ENCODE peak calls at places on chromosome X, in nine cellular contexts. W is tibial nerve, K is suprapubic skin, H is upper lobe of left lung, O is transverse colon, B is body of pancreas, E is endothelial cell of umbilical vein, L is H1, T is testis. G is an unnamed sample.

GRCh38 chrX:41538707-41539106 is 91.6 kb downstream of the NYX start:
- DNase-seq in W (no peak), K (no peak), H (no peak), O (no peak), B (no peak), E (no peak), L (no peak), T (no peak), G (no peak)

GRCh38 chrX:53249387-53250042 is 24.5 kb upstream of the KDM5C start:
- DNase-seq in W (no peak), K (no peak), H (no peak), O (no peak), B (no peak), E (no peak), L (no peak), T (no peak), G (no peak)

GRCh38 chrX:110795645-110796510 is at the start of gene CHRDL1:
- DNase-seq in W (peak), K (peak), H (peak), O (peak), B (peak), E (no peak), L (peak), T (peak), G (no peak)

GRCh38 chrX:133681416-133681815 is 266.1 kb upstream of the GPC4 start:
- DNase-seq in W (no peak), K (no peak), H (no peak), O (no peak), B (no peak), E (no peak), L (no peak), T (no peak), G (no peak)

GRCh38 chrX:129651756-129652564 is 2.8 kb downstream of the APLN start:
- DNase-seq in W (no peak), K (no peak), H (no peak), O (no peak), B (no peak), E (no peak), L (no peak), T (no peak), G (no peak)

GRCh38 chrX:68658530-68658929 is 11.1 kb downstream of the STARD8 start:
- DNase-seq in W (no peak), K (no peak), H (no peak), O (no peak), B (no peak), E (no peak), L (no peak), T (peak), G (no peak)

GRCh38 chrX:31480696-31481095 is 408.9 kb upstream of the FTHL17 start:
- DNase-seq in W (no peak), K (no peak), H (no peak), O (no peak), B (no peak), E (no peak), L (no peak), T (no peak), G (no peak)

GRCh38 chrX:55006827-55007621 is 6.9 kb downstream of the APEX2 start:
- DNase-seq in W (no peak), K (no peak), H (peak), O (no peak), B (no peak), E (no peak), L (no peak), T (no peak), G (no peak)

GRCh38 chrX:43974736-43975135 is 1.5 kb upstream of the NDP start:
- DNase-seq in W (no peak), K (no peak), H (no peak), O (no peak), B (no peak), E (no peak), L (no peak), T (no peak), G (no peak)

GRCh38 chrX:42941671-42942070 is 163.7 kb upstream of the PPP1R2C start:
- DNase-seq in W (no peak), K (no peak), H (no peak), O (no peak), B (no peak), E (no peak), L (no peak), T (no peak), G (no peak)
- H3K4me3 ChIP-seq in W (no peak), K (no peak), H (no peak), O (no peak), B (no peak), E (no peak), L (no peak), T (no peak), G (no peak)

GRCh38 chrX:150902434-150903109 is 4.1 kb upstream of the CD99L2 start:
- DNase-seq in W (no peak), K (no peak), H (no peak), O (no peak), B (no peak), E (no peak), L (peak), T (no peak), G (no peak)

GRCh38 chrX:150897371-150898319 is 823 bp downstream of the CD99L2 start:
- DNase-seq in W (no peak), K (no peak), H (no peak), O (peak), B (peak), E (peak), L (peak), T (peak), G (no peak)

GRCh38 chrX:150896632-150897031 is 1.8 kb downstream of the CD99L2 start:
- DNase-seq in W (no peak), K (no peak), H (no peak), O (no peak), B (no peak), E (no peak), L (no peak), T (no peak), G (no peak)

GRCh38 chrX:150898343-150899190 is at the start of gene CD99L2:
- DNase-seq in W (peak), K (peak), H (peak), O (peak), B (peak), E (peak), L (peak), T (peak), G (peak)

DNA sequence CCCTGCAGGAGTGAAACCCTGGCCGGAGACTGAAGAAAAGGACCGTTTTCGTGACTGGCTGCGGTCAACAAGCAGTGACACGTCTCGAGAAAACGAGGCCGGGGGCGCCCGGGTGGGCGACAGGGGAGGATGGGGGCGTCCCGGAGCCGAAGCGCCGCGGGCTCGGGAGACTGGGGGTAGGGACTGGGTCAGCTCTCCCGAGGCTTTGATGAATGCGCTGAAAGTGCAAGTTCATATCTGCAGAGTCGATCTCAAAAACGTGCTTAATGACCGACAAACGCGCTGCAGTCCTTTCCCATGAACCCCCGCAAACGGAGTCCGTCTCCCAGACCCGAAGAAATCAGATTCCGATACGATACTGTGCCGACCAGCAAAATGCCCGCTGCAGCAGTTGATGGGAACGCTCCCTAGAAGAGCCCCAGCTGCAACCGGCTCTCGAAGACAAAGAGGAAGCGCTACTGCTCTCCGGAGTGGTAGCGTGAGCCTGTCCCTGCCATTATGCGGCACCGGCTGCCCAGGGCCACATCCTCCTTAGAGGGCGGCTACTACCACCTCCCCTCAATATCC is 806 bp upstream of the CD99L2 start:
- DNase-seq in W (peak), K (no peak), H (peak), O (peak), B (peak), E (peak), L (no peak), T (peak), G (no peak)
- TF ChIP-seq POLR2A in W (no peak), K (no peak), H (no peak), O (no peak), B (no peak), E (no peak), L (no peak), T (no peak), G (no peak)

GRCh38 chrX:66731398-66731797 is 92.5 kb upstream of the EDA2R start:
- DNase-seq in W (no peak), K (no peak), H (no peak), O (no peak), B (no peak), E (peak), L (no peak), T (no peak), G (no peak)

GRCh38 chrX:66728818-66729271 is 90.0 kb upstream of the EDA2R start:
- DNase-seq in W (peak), K (no peak), H (no peak), O (peak), B (peak), E (peak), L (peak), T (peak), G (no peak)
- H3K27ac ChIP-seq in W (no peak), K (peak), H (peak), O (no peak), B (no peak), E (peak), L (peak), T (no peak), G (no peak)

GRCh38 chrX:71103110-71103983 is 3.2 kb downstream of the CXorf65 start:
- DNase-seq in W (no peak), K (no peak), H (no peak), O (peak), B (no peak), E (no peak), L (peak), T (no peak), G (no peak)
- H3K4me3 ChIP-seq in W (no peak), K (no peak), H (no peak), O (no peak), B (no peak), E (no peak), L (no peak), T (no peak), G (no peak)

GRCh38 chrX:112839856-112840255 is 775 bp downstream of the AMOT start:
- DNase-seq in W (no peak), K (no peak), H (no peak), O (no peak), B (no peak), E (no peak), L (no peak), T (no peak), G (no peak)

GRCh38 chrX:112841820-112842157 is 1.2 kb upstream of the AMOT start:
- DNase-seq in W (no peak), K (no peak), H (no peak), O (no peak), B (no peak), E (no peak), L (no peak), T (no peak), G (no peak)

GRCh38 chrX:112840382-112841113 is at the start of gene AMOT:
- DNase-seq in W (peak), K (peak), H (peak), O (peak), B (peak), E (peak), L (peak), T (peak), G (no peak)

GRCh38 chrX:112844250-112844649 is 3.6 kb upstream of the AMOT start:
- DNase-seq in W (no peak), K (no peak), H (no peak), O (no peak), B (no peak), E (no peak), L (no peak), T (no peak), G (no peak)

DNA sequence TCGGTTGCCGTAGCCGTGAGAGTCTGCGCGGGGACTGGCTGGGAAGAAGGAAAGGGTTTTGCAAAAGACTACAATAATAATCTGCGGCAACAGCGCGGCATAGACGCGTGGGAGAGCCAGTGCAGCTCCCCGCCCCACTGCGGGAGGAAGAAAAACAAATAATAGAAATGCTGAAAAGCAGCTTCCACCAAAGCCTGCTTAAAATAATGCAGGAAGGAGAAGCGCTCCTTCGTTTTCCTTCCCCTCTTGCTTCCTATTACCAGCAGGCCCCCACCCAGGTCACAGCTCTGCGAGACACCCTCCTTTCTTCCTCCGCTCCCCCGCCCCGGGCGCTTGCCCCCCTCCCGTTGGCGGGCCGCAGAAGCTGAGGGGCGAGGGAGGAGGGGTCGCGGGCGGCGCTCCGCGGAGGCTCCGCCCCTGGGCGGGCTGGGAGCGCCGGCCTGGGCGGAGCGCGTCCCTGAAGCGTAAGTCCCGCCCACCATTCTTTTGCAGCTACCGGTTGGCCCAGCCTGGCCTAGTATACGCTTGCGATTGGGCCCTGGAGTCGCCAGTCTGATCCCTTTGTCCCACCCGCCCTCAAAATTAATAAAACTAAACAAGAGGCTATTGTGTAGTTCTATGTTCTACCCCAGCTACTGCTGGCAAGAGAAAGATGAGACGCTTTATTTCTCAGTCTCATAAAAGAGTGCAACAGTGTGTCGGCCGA is 636 bp upstream of the AMOT start:
- DNase-seq in W (peak), K (peak), H (peak), O (peak), B (peak), E (peak), L (peak), T (peak), G (peak)
- TF ChIP-seq POLR2A in W (no peak), K (no peak), H (no peak), O (peak), B (peak), E (no peak), L (no peak), T (no peak), G (no peak)

GRCh38 chrX:76148753-76149152 is 24.1 kb upstream of the PBDC1 start:
- DNase-seq in W (no peak), K (no peak), H (no peak), O (peak), B (peak), E (peak), L (peak), T (peak), G (no peak)
- H3K27ac ChIP-seq in W (peak), K (peak), H (peak), O (peak), B (peak), E (peak), L (peak), T (peak), G (peak)

GRCh38 chrX:151082077-151082948 is 94.1 kb upstream of the GPR50 start:
- DNase-seq in W (peak), K (peak), H (peak), O (peak), B (peak), E (peak), L (peak), T (peak), G (no peak)
- H3K4me3 ChIP-seq in W (peak), K (peak), H (no peak), O (no peak), B (no peak), E (no peak), L (peak), T (no peak), G (no peak)

GRCh38 chrX:9351112-9351511 is 113.7 kb upstream of the TBL1X start:
- DNase-seq in W (no peak), K (no peak), H (no peak), O (no peak), B (no peak), E (no peak), L (no peak), T (no peak), G (no peak)

GRCh38 chrX:9352243-9352642 is 112.6 kb upstream of the TBL1X start:
- DNase-seq in W (no peak), K (no peak), H (no peak), O (no peak), B (no peak), E (no peak), L (no peak), T (no peak), G (no peak)

GRCh38 chrX:9355739-9356138 is 109.1 kb upstream of the TBL1X start:
- DNase-seq in W (no peak), K (no peak), H (no peak), O (no peak), B (no peak), E (no peak), L (no peak), T (no peak), G (no peak)

GRCh38 chrX:9354918-9355317 is 109.9 kb upstream of the TBL1X start:
- DNase-seq in W (no peak), K (no peak), H (no peak), O (no peak), B (no peak), E (no peak), L (no peak), T (no peak), G (no peak)

GRCh38 chrX:9352683-9353430 is 112.0 kb upstream of the TBL1X start:
- DNase-seq in W (no peak), K (no peak), H (no peak), O (peak), B (no peak), E (no peak), L (no peak), T (peak), G (peak)
- TF ChIP-seq POLR2A in W (no peak), K (no peak), H (no peak), O (no peak), B (no peak), E (no peak), L (no peak), T (no peak), G (no peak)

GRCh38 chrX:17632942-17633341 is 104.4 kb upstream of the SCML1 start:
- DNase-seq in W (no peak), K (no peak), H (no peak), O (no peak), B (no peak), E (peak), L (no peak), T (no peak), G (no peak)
- H3K27ac ChIP-seq in W (peak), K (no peak), H (no peak), O (no peak), B (no peak), E (peak), L (no peak), T (no peak), G (peak)

DNA sequence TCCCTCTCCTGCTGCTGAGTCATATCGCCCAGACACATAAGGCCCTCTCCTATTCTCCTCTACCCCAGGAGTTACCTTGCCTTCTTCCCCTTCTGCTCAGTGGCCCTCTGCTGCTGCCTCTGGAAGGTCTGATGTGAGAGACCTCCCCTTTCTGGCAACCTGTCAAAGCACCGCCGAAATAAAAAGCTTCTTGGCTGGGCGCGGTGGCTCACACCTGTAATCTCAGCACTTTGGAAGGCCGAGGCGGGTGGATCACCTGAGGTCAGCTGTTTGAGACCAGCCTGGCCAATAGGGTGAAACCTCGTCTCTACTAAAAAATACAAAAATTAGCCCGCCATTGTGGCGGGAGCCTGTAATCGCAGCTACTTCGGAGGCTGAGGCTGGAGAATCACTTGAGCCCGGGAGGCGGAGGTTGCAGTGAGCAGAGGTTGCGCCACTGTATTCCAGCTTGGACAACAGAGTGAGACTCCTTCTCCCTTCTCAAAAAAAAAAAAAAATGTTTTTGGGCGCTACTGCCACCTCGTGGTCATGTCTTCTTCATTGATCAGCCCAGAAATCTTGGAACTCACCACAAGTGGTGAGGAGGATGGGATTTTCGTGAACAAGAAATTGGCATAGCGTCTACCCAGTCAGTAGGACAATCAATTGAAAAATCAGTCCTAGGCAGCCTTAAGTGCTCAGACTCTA is 8.6 kb upstream of the ZXDA start:
- DNase-seq in W (no peak), K (no peak), H (no peak), O (peak), B (peak), E (peak), L (peak), T (no peak), G (no peak)
- H3K4me3 ChIP-seq in W (no peak), K (no peak), H (no peak), O (no peak), B (no peak), E (no peak), L (no peak), T (no peak), G (no peak)

G was measured in esophagus squamous epithelium.